ENCODE peak calls at places on chromosome 10, in eight cellular contexts. I, K, L, O, W, T, M and X are unnamed samples.

GRCh38 chr10:72175166-72175565 is 40.6 kb upstream of the ANAPC16 start:
- DNase-seq in T (no peak), K (peak; percentile 19), I (no peak), M (no peak), O (no peak), L (no peak), W (no peak), X (no peak)

GRCh38 chr10:124001391-124002260 is 91.8 kb downstream of the CHST15 start:
- DNase-seq in M (no peak), K (no peak), T (no peak), I (peak; percentile 1), O (no peak), L (no peak), W (no peak), X (no peak)

GRCh38 chr10:21171197-21171935 is 274.3 kb upstream of the NEBL start:
- DNase-seq in L (no peak), W (no peak), I (no peak), K (no peak), T (no peak), M (no peak), O (peak; percentile 59), X (no peak)

GRCh38 chr10:79070611-79071534 is 2.1 kb downstream of the ZMIZ1 start:
- DNase-seq in O (peak; percentile 89), M (peak; percentile 60), L (peak; percentile 51), I (peak; percentile 89), W (no peak), T (peak; percentile 61), K (peak; percentile 84), X (no peak)

GRCh38 chr10:51073461-51074237 is 638 bp upstream of the PRKG1 start:
- DNase-seq in T (no peak), I (peak; percentile 32), W (no peak), M (no peak), K (no peak), L (no peak), O (peak; percentile 67), X (no peak)

GRCh38 chr10:117653170-117653515 is 110.6 kb downstream of the EMX2 start:
- DNase-seq in W (peak; percentile 92), O (no peak), T (no peak), K (no peak), M (no peak), I (no peak), L (no peak), X (no peak)

GRCh38 chr10:93235686-93236085 is 162.0 kb downstream of the CYP26A1 start:
- DNase-seq in K (no peak), L (no peak), O (no peak), M (no peak), T (no peak), I (no peak), W (peak; percentile 25), X (no peak)

GRCh38 chr10:116692225-116692624 is 50.1 kb downstream of the HSPA12A start:
- DNase-seq in M (no peak), W (no peak), T (no peak), K (no peak), L (no peak), O (no peak), I (no peak), X (no peak)

GRCh38 chr10:34046651-34047050 is 712.2 kb upstream of the NRP1 start:
- DNase-seq in L (no peak), M (peak; percentile 85), T (no peak), I (no peak), K (no peak), O (no peak), W (no peak), X (no peak)

GRCh38 chr10:89032141-89032814 is 41.7 kb downstream of the FAS start:
- DNase-seq in O (peak; percentile 42), W (peak; percentile 67), K (no peak), I (no peak), L (no peak), M (no peak), T (no peak), X (no peak)

GRCh38 chr10:94123253-94123995 is 129.7 kb downstream of the PLCE1 start:
- DNase-seq in T (no peak), L (no peak), K (no peak), I (no peak), M (no peak), W (peak; percentile 4), O (peak; percentile 81), X (no peak)

GRCh38 chr10:6036861-6037321 is 25.3 kb downstream of the IL2RA start:
- DNase-seq in W (no peak), O (no peak), L (no peak), K (no peak), I (peak; percentile 2), M (no peak), T (no peak), X (no peak)

GRCh38 chr10:96387601-96388000 is 28.8 kb upstream of the OPALIN start:
- DNase-seq in W (no peak), O (no peak), I (no peak), T (no peak), K (no peak), M (no peak), L (no peak), X (no peak)

GRCh38 chr10:129978980-129979379 is 14.9 kb upstream of the EBF3 start:
- DNase-seq in W (no peak), L (no peak), O (no peak), T (no peak), I (no peak), K (no peak), M (no peak), X (no peak)

GRCh38 chr10:122301811-122302115 is 30.7 kb downstream of the BTBD16 start:
- DNase-seq in K (no peak), T (no peak), W (no peak), L (no peak), I (no peak), O (no peak), M (no peak), X (no peak)

GRCh38 chr10:33134011-33134751 is 176.2 kb upstream of the ITGB1 start:
- DNase-seq in O (no peak), W (peak; percentile 94), I (no peak), K (no peak), L (no peak), T (peak; percentile 40), M (no peak), X (no peak)

GRCh38 chr10:3330687-3331086 is 158.1 kb upstream of the PITRM1 start:
- DNase-seq in L (no peak), K (no peak), T (no peak), I (no peak), O (peak; percentile 63), M (no peak), W (no peak), X (no peak)

GRCh38 chr10:623039-623438 is 66.4 kb downstream of the DIP2C start:
- DNase-seq in M (peak; percentile 64), O (no peak), I (no peak), K (no peak), W (no peak), L (no peak), T (no peak), X (no peak)

GRCh38 chr10:11647676-11648075 is 36.2 kb upstream of the USP6NL start:
- DNase-seq in K (no peak), I (no peak), L (no peak), O (no peak), W (no peak), T (no peak), M (no peak), X (no peak)

GRCh38 chr10:122495406-122496340 is 34.3 kb downstream of the HTRA1 start:
- DNase-seq in T (peak; percentile 38), K (peak; percentile 26), M (no peak), I (peak; percentile 63), O (peak; percentile 94), W (peak; percentile 41), L (no peak), X (no peak)